ENCODE peak calls at places on chromosomes 12 and 14, in eight cellular contexts. C, O, K, X, L, Z, V and H are unnamed samples.

GRCh38 chr14:92914087-92914656 is 8.8 kb upstream of the CHGA start:
- DNase-seq in C (no peak), O (no peak), K (peak; percentile 5), X (peak; percentile 67), L (peak; percentile 29), Z (peak; percentile 8), V (no peak), H (no peak)

GRCh38 chr14:33618361-33619095 is 332.3 kb downstream of the EGLN3 start:
- DNase-seq in C (no peak), O (no peak), K (no peak), X (no peak), L (no peak), Z (no peak), V (no peak), H (no peak)

GRCh38 chr12:110109037-110109836 is 14.9 kb upstream of the IFT81 start:
- DNase-seq in C (peak; percentile 77), O (peak; percentile 77), K (peak; percentile 96), X (no peak), L (peak; percentile 99), Z (no peak), V (peak; percentile 77), H (peak; percentile 67)

GRCh38 chr12:127389923-127390322 is 877.0 kb upstream of the TMEM132C start:
- DNase-seq in C (no peak), O (no peak), K (peak; percentile 55), X (peak; percentile 42), L (peak; percentile 30), Z (no peak), V (no peak), H (no peak)

GRCh38 chr14:70808402-70809237 is 693 bp downstream of the MAP3K9 start:
- DNase-seq in C (peak; percentile 44), O (peak; percentile 75), K (no peak), X (peak; percentile 51), L (no peak), Z (peak; percentile 37), V (peak; percentile 39), H (peak; percentile 46)

GRCh38 chr14:22883191-22883976 is at the start of gene REM2:
- DNase-seq in C (no peak), O (no peak), K (no peak), X (no peak), L (no peak), Z (no peak), V (no peak), H (no peak)

GRCh38 chr12:104533134-104533533 is 76.4 kb downstream of the CHST11 start:
- DNase-seq in C (no peak), O (no peak), K (no peak), X (no peak), L (no peak), Z (no peak), V (no peak), H (no peak)

GRCh38 chr12:107478881-107479280 is 206.7 kb upstream of the PWP1 start:
- DNase-seq in C (no peak), O (no peak), K (no peak), X (no peak), L (no peak), Z (no peak), V (no peak), H (no peak)

GRCh38 chr12:131046813-131047788 is 93.4 kb downstream of the ADGRD1 start:
- DNase-seq in C (no peak), O (peak; percentile 68), K (no peak), X (no peak), L (no peak), Z (no peak), V (no peak), H (no peak)

GRCh38 chr12:116880817-116881324 is 370 bp downstream of the HRK start:
- DNase-seq in C (peak; percentile 63), O (peak; percentile 69), K (peak; percentile 28), X (peak; percentile 50), L (peak; percentile 43), Z (no peak), V (peak; percentile 49), H (peak; percentile 54)

GRCh38 chr12:28457785-28458184 is 267.5 kb downstream of the CCDC91 start:
- DNase-seq in C (no peak), O (no peak), K (peak; percentile 32), X (no peak), L (no peak), Z (no peak), V (no peak), H (no peak)

GRCh38 chr12:94148841-94149780 is 734 bp downstream of the PLXNC1 start:
- DNase-seq in C (peak; percentile 34), O (no peak), K (peak; percentile 60), X (peak; percentile 58), L (peak; percentile 72), Z (peak; percentile 22), V (peak; percentile 33), H (peak; percentile 69)

GRCh38 chr14:23409475-23409874 is 1.4 kb upstream of the MYH6 start:
- DNase-seq in C (no peak), O (no peak), K (no peak), X (no peak), L (no peak), Z (no peak), V (no peak), H (no peak)

GRCh38 chr12:220946-221550 is 7.1 kb upstream of the SLC6A12 start:
- DNase-seq in C (no peak), O (no peak), K (no peak), X (no peak), L (no peak), Z (no peak), V (no peak), H (no peak)

GRCh38 chr12:117023998-117024960 is 74.9 kb downstream of the TESC start:
- DNase-seq in C (no peak), O (no peak), K (no peak), X (no peak), L (no peak), Z (no peak), V (peak; percentile 23), H (no peak)

GRCh38 chr14:76710093-76711010 is 50.9 kb upstream of the VASH1 start:
- DNase-seq in C (peak; percentile 44), O (no peak), K (peak; percentile 57), X (peak; percentile 46), L (peak; percentile 69), Z (no peak), V (no peak), H (no peak)

GRCh38 chr12:68157295-68157871 is 2.2 kb downstream of the IFNG start:
- DNase-seq in C (no peak), O (no peak), K (no peak), X (no peak), L (no peak), Z (no peak), V (no peak), H (no peak)

GRCh38 chr12:68162374-68162773 is 2.8 kb upstream of the IFNG start:
- DNase-seq in C (no peak), O (no peak), K (no peak), X (no peak), L (no peak), Z (no peak), V (no peak), H (no peak)

GRCh38 chr12:68163546-68164210 is 4.1 kb upstream of the IFNG start:
- DNase-seq in C (no peak), O (no peak), K (no peak), X (no peak), L (peak; percentile 9), Z (no peak), V (no peak), H (no peak)

GRCh38 chr12:68158427-68158826 is 1.1 kb downstream of the IFNG start:
- DNase-seq in C (no peak), O (no peak), K (peak; percentile 8), X (no peak), L (peak; percentile 8), Z (no peak), V (no peak), H (peak; percentile 18)

DNA sequence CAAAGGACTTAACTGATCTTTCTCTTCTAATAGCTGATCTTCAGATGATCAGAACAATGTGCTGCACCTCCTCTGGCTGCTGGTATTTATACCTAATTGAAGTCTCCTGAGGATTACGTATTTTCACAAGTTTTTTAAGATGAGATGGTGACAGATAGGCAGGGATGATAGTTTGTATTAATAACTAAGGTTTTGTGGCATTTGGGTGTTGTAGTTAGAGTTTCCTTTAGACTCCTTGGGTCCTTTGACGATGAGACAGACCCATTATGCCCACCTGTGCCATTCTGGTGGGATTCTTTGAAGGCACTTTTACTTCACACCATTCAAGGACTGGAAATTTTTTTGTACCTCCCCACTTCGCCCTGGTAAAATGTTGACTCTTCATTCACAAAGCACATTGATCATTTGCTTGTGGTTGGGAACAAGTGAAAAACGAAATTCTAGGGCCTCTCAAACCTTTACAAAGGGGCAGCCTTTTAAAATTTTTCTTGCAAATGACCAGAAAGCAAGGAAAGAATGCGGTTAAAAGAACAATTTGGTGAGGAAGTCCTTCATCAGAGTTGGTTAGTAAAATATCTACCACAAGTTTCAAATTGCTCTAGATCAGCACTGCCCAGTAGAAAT is at the start of gene IFNG:
- DNase-seq in C (no peak), O (no peak), K (no peak), X (no peak), L (no peak), Z (no peak), V (no peak), H (no peak)
- H3K4me3 ChIP-seq in C (no peak within 1 kb of the TSS), O (no peak within 1 kb of the TSS), K (no peak within 1 kb of the TSS), X (no peak within 1 kb of the TSS), L (no peak within 1 kb of the TSS), Z (peak within 1 kb of the TSS; percentile 3), V (no peak within 1 kb of the TSS), H (no peak within 1 kb of the TSS)

DNA sequence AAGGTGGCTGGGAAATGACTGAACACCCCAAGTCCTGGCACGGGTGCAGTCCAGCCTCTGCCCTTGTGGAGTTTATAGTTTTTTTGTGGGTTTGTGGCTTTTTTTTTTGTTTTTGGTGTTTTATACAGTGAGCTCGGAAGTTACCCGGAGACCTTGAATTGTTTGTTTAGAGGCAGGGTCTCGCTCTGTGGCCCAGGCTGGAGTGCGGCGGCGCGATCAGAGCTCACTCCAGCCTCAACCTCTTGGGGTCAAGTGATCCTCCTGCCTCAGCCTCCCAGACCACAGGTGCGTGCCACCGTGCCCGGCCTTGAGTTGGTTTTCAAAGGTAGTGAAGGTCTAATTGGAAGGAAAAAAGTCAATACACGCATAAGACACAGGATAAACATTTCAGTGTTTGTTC is 879 bp upstream of the ANHX start:
- DNase-seq in C (no peak), O (no peak), K (no peak), X (no peak), L (no peak), Z (no peak), V (no peak), H (no peak)
- H3K9me3 ChIP-seq in C (peaks cover 68% of the 10 kb centered on the region), O (no peaks in the 10 kb centered on the region), K (peaks cover 51% of the 10 kb centered on the region), X (peaks cover 12% of the 10 kb centered on the region), L (no peaks in the 10 kb centered on the region), Z (no peaks in the 10 kb centered on the region), V (peaks cover 91% of the 10 kb centered on the region), H (no peaks in the 10 kb centered on the region)

GRCh38 chr14:65228956-65229355 is 126.6 kb upstream of the MAX start:
- DNase-seq in C (no peak), O (no peak), K (no peak), X (no peak), L (no peak), Z (no peak), V (no peak), H (no peak)
- H3K4me1 ChIP-seq in C (peaks cover 46% of the 10 kb centered on the region), O (peaks cover 44% of the 10 kb centered on the region), K (peaks cover 18% of the 10 kb centered on the region), X (peaks cover 31% of the 10 kb centered on the region), L (peaks cover 37% of the 10 kb centered on the region), Z (peaks cover 13% of the 10 kb centered on the region), V (peaks cover 65% of the 10 kb centered on the region), H (peaks cover 70% of the 10 kb centered on the region)

DNA sequence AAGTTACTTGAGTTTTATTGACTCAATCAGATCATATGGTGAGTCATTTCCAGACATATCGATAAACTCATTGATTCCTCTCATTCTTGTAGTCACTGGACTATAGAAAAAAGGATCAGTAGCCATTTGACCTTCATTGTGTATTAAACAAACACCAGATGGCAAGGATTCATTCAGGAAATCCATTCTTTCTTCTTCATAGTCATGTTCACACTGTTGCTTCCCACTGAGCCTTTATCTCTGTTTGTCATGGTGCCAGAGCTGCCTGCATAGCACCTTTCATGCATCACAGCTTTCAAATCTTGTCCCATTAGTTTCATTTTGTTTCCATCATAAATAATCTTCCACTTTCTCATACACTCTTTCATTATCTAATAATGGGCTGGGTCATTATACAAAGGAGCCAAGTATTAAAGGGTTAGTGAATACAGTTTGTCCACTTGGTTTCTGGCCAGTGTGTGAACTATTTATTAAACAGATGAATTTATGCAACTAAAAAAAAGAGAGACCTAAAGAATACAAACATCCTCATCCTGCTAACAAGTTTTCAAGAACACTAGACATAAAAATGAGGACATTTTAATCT is 476.3 kb downstream of the FOXG1 start:
- DNase-seq in C (no peak), O (no peak), K (peak; percentile 1), X (no peak), L (peak; percentile 56), Z (no peak), V (no peak), H (no peak)
- H3K4me3 ChIP-seq in C (no peak overlapping the region), O (no peak overlapping the region), K (peak overlapping the region; percentile 61), X (no peak overlapping the region), L (no peak overlapping the region), Z (no peak overlapping the region), V (no peak overlapping the region), H (no peak overlapping the region)